ENCODE peak calls at places on chromosomes 4 and X, in six cellular contexts. One of them, this sample, is unnamed.

GRCh38 chr4:133513891-133514290 is 364.8 kb downstream of the PCDH10 start:
- DNase-seq in T follicular helper cell: no peak
- DNase-seq in kidney tubule cell: no peak
- DNase-seq in NCI-H1105 treated with DMSO at 0.1 percent for 48 hours: no peak
- DNase-seq in neuronal stem cell: no peak
- DNase-seq in NCI-H69: no peak
- DNase-seq in this sample: no peak

GRCh38 chr4:22391548-22391947 is 124.3 kb downstream of the ADGRA3 start:
- DNase-seq in T follicular helper cell: no peak
- DNase-seq in kidney tubule cell: no peak
- DNase-seq in NCI-H1105 treated with DMSO at 0.1 percent for 48 hours: no peak
- DNase-seq in neuronal stem cell: no peak
- DNase-seq in NCI-H69: no peak
- DNase-seq in this sample: no peak

GRCh38 chr4:2689825-2690700 is 66.1 kb downstream of the TNIP2 start:
- DNase-seq in T follicular helper cell: no peak
- DNase-seq in kidney tubule cell: no peak
- DNase-seq in NCI-H1105 treated with DMSO at 0.1 percent for 48 hours: no peak
- DNase-seq in neuronal stem cell: no peak
- DNase-seq in NCI-H69: no peak
- DNase-seq in this sample: no peak

GRCh38 chr4:7995866-7996265 is 56.2 kb upstream of the AFAP1 start:
- DNase-seq in T follicular helper cell: no peak
- DNase-seq in kidney tubule cell: no peak
- DNase-seq in NCI-H1105 treated with DMSO at 0.1 percent for 48 hours: no peak
- DNase-seq in neuronal stem cell: no peak
- DNase-seq in NCI-H69: no peak
- DNase-seq in this sample: no peak

GRCh38 chr4:37737456-37737855 is 51.3 kb upstream of the RELL1 start:
- DNase-seq in T follicular helper cell: no peak
- DNase-seq in kidney tubule cell: peak; percentile 59
- DNase-seq in NCI-H1105 treated with DMSO at 0.1 percent for 48 hours: no peak
- DNase-seq in neuronal stem cell: no peak
- DNase-seq in NCI-H69: no peak
- DNase-seq in this sample: no peak

GRCh38 chr4:82697561-82697960 is 101.0 kb downstream of the SCD5 start:
- DNase-seq in T follicular helper cell: no peak
- DNase-seq in kidney tubule cell: no peak
- DNase-seq in NCI-H1105 treated with DMSO at 0.1 percent for 48 hours: no peak
- DNase-seq in neuronal stem cell: no peak
- DNase-seq in NCI-H69: no peak
- DNase-seq in this sample: no peak

GRCh38 chr4:175671491-175671934 is 140.6 kb downstream of the GPM6A start:
- DNase-seq in T follicular helper cell: no peak
- DNase-seq in kidney tubule cell: no peak
- DNase-seq in NCI-H1105 treated with DMSO at 0.1 percent for 48 hours: no peak
- DNase-seq in neuronal stem cell: peak; percentile 20
- DNase-seq in NCI-H69: peak; percentile 51
- DNase-seq in this sample: peak; percentile 41

GRCh38 chrX:152989292-152989658 is 4.6 kb downstream of the PNMA5 start:
- DNase-seq in T follicular helper cell: no peak
- DNase-seq in kidney tubule cell: no peak
- DNase-seq in NCI-H1105 treated with DMSO at 0.1 percent for 48 hours: no peak
- DNase-seq in neuronal stem cell: no peak
- DNase-seq in NCI-H69: no peak
- DNase-seq in this sample: no peak

GRCh38 chrX:101550825-101551767 is 749 bp downstream of the ARMCX1 start:
- DNase-seq in T follicular helper cell: no peak
- DNase-seq in kidney tubule cell: peak; percentile 23
- DNase-seq in NCI-H1105 treated with DMSO at 0.1 percent for 48 hours: peak; percentile 24
- DNase-seq in neuronal stem cell: peak; percentile 32
- DNase-seq in NCI-H69: peak; percentile 54
- DNase-seq in this sample: peak; percentile 66

GRCh38 chrX:107825698-107826285 is at the start of gene MID2:
- DNase-seq in T follicular helper cell: peak; percentile 28
- DNase-seq in kidney tubule cell: peak; percentile 74
- DNase-seq in NCI-H1105 treated with DMSO at 0.1 percent for 48 hours: peak; percentile 46
- DNase-seq in neuronal stem cell: peak; percentile 4
- DNase-seq in NCI-H69: peak; percentile 60
- DNase-seq in this sample: peak; percentile 52

GRCh38 chrX:37800762-37801161 is 20.9 kb downstream of the CYBB start:
- DNase-seq in T follicular helper cell: no peak
- DNase-seq in kidney tubule cell: no peak
- DNase-seq in NCI-H1105 treated with DMSO at 0.1 percent for 48 hours: no peak
- DNase-seq in neuronal stem cell: no peak
- DNase-seq in NCI-H69: no peak
- DNase-seq in this sample: no peak

GRCh38 chr4:37765741-37766140 is 60.7 kb upstream of the PGM2 start:
- DNase-seq in T follicular helper cell: no peak
- DNase-seq in kidney tubule cell: peak; percentile 14
- DNase-seq in NCI-H1105 treated with DMSO at 0.1 percent for 48 hours: peak; percentile 28
- DNase-seq in neuronal stem cell: no peak
- DNase-seq in NCI-H69: peak; percentile 58
- DNase-seq in this sample: no peak

GRCh38 chrX:154761977-154762528 is 611 bp upstream of the DKC1 start:
- DNase-seq in T follicular helper cell: no peak
- DNase-seq in kidney tubule cell: peak; percentile 16
- DNase-seq in NCI-H1105 treated with DMSO at 0.1 percent for 48 hours: peak; percentile 82
- DNase-seq in neuronal stem cell: no peak
- DNase-seq in NCI-H69: peak; percentile 84
- DNase-seq in this sample: no peak

GRCh38 chr4:57425610-57426009 is 315.4 kb upstream of the IGFBP7 start:
- DNase-seq in T follicular helper cell: no peak
- DNase-seq in kidney tubule cell: peak; percentile 91
- DNase-seq in NCI-H1105 treated with DMSO at 0.1 percent for 48 hours: no peak
- DNase-seq in neuronal stem cell: no peak
- DNase-seq in NCI-H69: no peak
- DNase-seq in this sample: no peak

GRCh38 chrX:150507251-150507856 is 61.1 kb upstream of the MTM1 start:
- DNase-seq in T follicular helper cell: no peak
- DNase-seq in kidney tubule cell: no peak
- DNase-seq in NCI-H1105 treated with DMSO at 0.1 percent for 48 hours: no peak
- DNase-seq in neuronal stem cell: no peak
- DNase-seq in NCI-H69: no peak
- DNase-seq in this sample: no peak

GRCh38 chrX:39337461-39337860 is 536.2 kb downstream of the MID1IP1 start:
- DNase-seq in T follicular helper cell: no peak
- DNase-seq in kidney tubule cell: no peak
- DNase-seq in NCI-H1105 treated with DMSO at 0.1 percent for 48 hours: peak; percentile 70
- DNase-seq in neuronal stem cell: no peak
- DNase-seq in NCI-H69: peak; percentile 96
- DNase-seq in this sample: no peak

GRCh38 chr4:103443324-103443723 is 245.2 kb upstream of the CENPE start:
- DNase-seq in T follicular helper cell: no peak
- DNase-seq in kidney tubule cell: no peak
- DNase-seq in NCI-H1105 treated with DMSO at 0.1 percent for 48 hours: no peak
- DNase-seq in neuronal stem cell: no peak
- DNase-seq in NCI-H69: no peak
- DNase-seq in this sample: no peak

GRCh38 chr4:11013265-11013664 is 328.7 kb upstream of the CLNK start:
- DNase-seq in T follicular helper cell: no peak
- DNase-seq in kidney tubule cell: no peak
- DNase-seq in NCI-H1105 treated with DMSO at 0.1 percent for 48 hours: no peak
- DNase-seq in neuronal stem cell: no peak
- DNase-seq in NCI-H69: no peak
- DNase-seq in this sample: no peak

This sample was measured in nephron progenitor cell.